ENCODE peak calls at places on chromosomes 3 and 15, in four cellular contexts. Y is body of pancreas, Q is pancreas, G is uterus. F is an unnamed sample.

GRCh38 chr15:40843885-40844542 is at the start of gene SPINT1:
- DNase-seq in Y (peak; percentile 72), Q (peak; percentile 69), G (no peak), F (peak; percentile 18)

GRCh38 chr15:101489236-101489632 is 273 bp downstream of the PCSK6 start:
- DNase-seq in Y (peak; percentile 74), Q (peak; percentile 57), G (no peak), F (no peak)

GRCh38 chr3:39338201-39338600 is 8.7 kb downstream of the CCR8 start:
- DNase-seq in Y (no peak), Q (no peak), G (no peak), F (no peak)

GRCh38 chr15:90037510-90037860 is 36.4 kb downstream of the ZNF710 start:
- DNase-seq in Y (no peak), Q (no peak), G (peak; percentile 9), F (no peak)

GRCh38 chr3:94862703-94863102 is 799.8 kb downstream of the NSUN3 start:
- DNase-seq in Y (no peak), Q (peak; percentile 10), G (no peak), F (peak; percentile 52)

GRCh38 chr3:163056874-163057497 is 1560.4 kb downstream of the OTOL1 start:
- DNase-seq in Y (peak; percentile 51), Q (peak; percentile 16), G (peak; percentile 35), F (peak; percentile 79)

GRCh38 chr15:31308185-31308639 is 18.4 kb upstream of the KLF13 start:
- DNase-seq in Y (no peak), Q (no peak), G (no peak), F (peak; percentile 13)

GRCh38 chr15:90002428-90002844 is 1.3 kb downstream of the ZNF710 start:
- DNase-seq in Y (peak; percentile 53), Q (peak; percentile 47), G (peak; percentile 46), F (peak; percentile 42)

GRCh38 chr3:111874177-111874820 is 15.2 kb downstream of the PHLDB2 start:
- DNase-seq in Y (no peak), Q (no peak), G (no peak), F (no peak)

GRCh38 chr3:45554001-45554691 is 40.4 kb upstream of the LIMD1 start:
- DNase-seq in Y (peak; percentile 52), Q (no peak), G (peak; percentile 38), F (peak; percentile 47)

GRCh38 chr3:146715176-146715575 is 110.0 kb upstream of the PLSCR5 start:
- DNase-seq in Y (no peak), Q (no peak), G (no peak), F (no peak)

GRCh38 chr3:88960019-88960418 is 147.4 kb upstream of the EPHA3 start:
- DNase-seq in Y (no peak), Q (no peak), G (no peak), F (no peak)

GRCh38 chr3:195129644-195130492 is 141.1 kb downstream of the XXYLT1 start:
- DNase-seq in Y (no peak), Q (no peak), G (no peak), F (no peak)

GRCh38 chr3:51729005-51729633 is 22.3 kb downstream of the GRM2 start:
- DNase-seq in Y (no peak), Q (no peak), G (no peak), F (no peak)

DNA sequence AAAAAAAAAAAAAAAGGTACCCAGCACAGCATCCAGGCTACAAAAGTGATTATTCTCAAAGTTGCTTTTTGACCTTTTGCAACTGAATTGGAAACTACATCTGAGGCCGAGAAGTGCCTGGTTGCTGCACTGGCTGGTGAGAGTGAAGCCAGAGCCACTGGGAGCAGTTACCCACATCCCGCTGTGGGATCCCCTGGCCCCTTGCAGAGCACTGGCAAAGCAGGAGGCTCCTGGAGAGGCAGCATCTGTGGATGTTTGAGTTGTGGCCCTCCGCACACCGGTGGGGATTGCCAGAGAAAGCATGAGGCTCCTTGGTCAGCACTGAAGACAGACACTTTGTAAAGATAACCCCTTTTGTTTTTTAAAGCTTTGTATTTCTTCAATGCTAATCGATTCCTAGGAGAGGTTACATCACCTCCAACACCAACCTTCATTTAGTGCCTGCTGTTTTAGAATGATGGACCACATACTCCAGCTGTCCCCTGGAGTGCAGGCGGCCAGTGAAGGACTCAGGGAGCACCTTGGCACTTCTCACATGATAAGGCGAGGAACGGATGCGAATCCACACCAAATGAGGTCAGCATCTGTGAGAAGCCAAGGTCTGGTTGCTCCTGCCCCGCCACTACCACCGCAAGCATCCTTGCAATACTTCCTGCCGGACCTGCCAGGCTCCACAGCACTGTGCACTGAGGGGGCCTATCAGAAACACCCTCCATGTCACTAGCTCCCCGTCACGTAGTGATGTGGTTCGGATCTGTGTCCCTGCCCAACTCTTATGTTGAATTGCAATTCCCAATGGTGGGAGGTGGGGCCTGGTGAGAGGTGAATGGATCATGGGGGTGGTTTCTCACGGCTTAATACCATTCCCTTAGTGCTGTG is 256.5 kb downstream of the GABRB3 start:
- DNase-seq in Y (no peak), Q (no peak), G (no peak), F (no peak)
- H3K9me3 ChIP-seq in Y (no peaks in the 10 kb centered on the region), Q (no peaks in the 10 kb centered on the region), G (no peaks in the 10 kb centered on the region), F (no peaks in the 10 kb centered on the region)

GRCh38 chr3:155618575-155618974 is 126.3 kb downstream of the PLCH1 start:
- DNase-seq in Y (no peak), Q (no peak), G (no peak), F (no peak)
- H3K9me3 ChIP-seq in Y (no peaks in the 10 kb centered on the region), Q (no peaks in the 10 kb centered on the region), G (no peaks in the 10 kb centered on the region), F (no peaks in the 10 kb centered on the region)

GRCh38 chr3:99325407-99325806 is 313.0 kb upstream of the COL8A1 start:
- DNase-seq in Y (no peak), Q (no peak), G (no peak), F (no peak)
- H3K9me3 ChIP-seq in Y (no peaks in the 10 kb centered on the region), Q (no peaks in the 10 kb centered on the region), G (no peaks in the 10 kb centered on the region), F (no peaks in the 10 kb centered on the region)

DNA sequence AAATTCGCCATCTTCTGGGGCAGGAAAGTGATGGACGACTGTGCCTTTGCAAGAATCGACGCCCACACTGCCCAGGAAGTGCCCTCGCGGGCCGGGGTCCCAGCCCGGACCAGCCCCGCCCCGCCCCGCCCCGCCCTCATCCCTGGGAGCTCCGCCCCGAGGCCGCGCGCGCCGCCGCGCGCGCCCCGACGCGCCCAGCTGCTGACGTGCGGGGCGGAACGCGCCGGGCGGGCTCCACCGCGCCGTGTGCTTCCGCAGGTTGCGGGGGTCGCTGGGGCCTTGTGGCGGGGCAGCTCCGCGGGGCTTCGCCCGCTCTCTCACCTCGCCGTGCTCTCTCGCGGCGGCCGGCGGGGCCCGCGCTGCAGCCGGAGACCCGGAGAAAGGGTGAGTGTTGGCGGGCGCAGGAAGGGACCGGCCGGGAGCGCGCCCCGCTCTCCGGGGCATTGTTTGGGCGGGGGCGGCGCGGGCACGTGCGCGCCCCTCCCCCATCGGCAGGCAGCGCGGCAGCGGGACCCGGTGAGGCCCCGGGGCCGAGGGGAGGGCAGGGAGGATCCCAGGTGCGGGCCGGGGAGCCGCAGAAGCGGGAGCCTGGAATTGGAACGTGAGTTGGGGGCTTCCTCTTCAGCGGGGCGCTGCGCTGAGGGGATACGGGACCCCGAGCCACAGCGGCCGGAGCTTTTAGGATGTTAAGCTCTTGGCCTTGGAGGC is at the start of gene YEATS2:
- DNase-seq in Y (peak; percentile 69), Q (peak; percentile 67), G (peak; percentile 34), F (peak; percentile 75)
- H3K9me3 ChIP-seq in Y (no peaks in the 10 kb centered on the region), Q (no peaks in the 10 kb centered on the region), G (no peaks in the 10 kb centered on the region), F (no peaks in the 10 kb centered on the region)

DNA sequence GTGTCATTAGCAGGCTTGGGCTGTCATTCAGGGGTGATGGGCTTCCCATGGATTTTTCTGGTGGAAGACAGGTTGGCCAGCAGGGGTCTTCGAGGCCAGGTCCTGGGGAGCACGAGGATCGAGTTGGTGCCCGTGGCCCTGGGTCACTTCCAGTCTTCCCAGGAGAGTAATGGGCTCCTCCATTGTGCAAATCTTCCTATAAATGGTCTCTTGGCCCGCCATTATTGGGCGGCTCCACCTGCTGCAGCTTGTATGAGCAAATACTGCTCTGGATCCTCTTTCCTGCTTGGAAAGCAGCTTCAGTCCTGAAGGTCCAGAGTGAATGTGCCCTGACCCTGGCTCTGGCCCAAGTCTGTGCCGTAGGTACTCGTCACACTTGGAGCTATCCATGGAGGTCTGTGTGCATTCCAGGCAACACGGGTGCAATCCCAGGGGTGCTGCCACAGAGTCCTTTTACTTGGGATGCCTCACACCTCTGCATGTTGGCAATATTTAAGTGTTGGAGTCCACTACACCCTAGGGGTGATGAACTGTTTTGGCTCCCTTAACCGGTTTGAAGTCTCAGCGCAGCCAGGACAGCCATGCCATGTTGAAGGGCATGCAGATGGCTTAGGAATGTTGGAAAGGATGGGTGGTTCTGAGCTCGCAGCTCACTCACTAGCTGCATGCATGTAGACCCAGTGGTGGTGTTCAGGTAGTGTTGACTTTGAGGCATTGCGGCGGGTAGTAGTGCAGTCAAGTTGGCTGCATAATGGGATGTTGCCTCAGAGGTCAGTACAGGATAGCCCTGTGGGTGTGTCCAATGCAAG is 97.6 kb downstream of the SNRPN start:
- DNase-seq in Y (no peak), Q (peak; percentile 4), G (no peak), F (no peak)
- H3K9me3 ChIP-seq in Y (no peaks in the 10 kb centered on the region), Q (peaks cover 3% of the 10 kb centered on the region), G (no peaks in the 10 kb centered on the region), F (no peaks in the 10 kb centered on the region)

F was measured in testis.